ENCODE peak calls at places on chromosomes 7 and 10, in six cellular contexts. E, N, F, K, O and U are unnamed samples. For H3K4me1, the result is how much of the 10 kb centered on the place peaks cover.

GRCh38 chr7:8212638-8213037 is 49.3 kb downstream of the ICA1 start:
- DNase-seq in O (no peak), K (no peak), E (no peak), F (no peak), N (no peak), U (no peak)

GRCh38 chr10:59805043-59805442 is 51.8 kb upstream of the MRLN start:
- DNase-seq in O (peak), F (no peak), K (peak), N (peak), E (peak), U (no peak)

GRCh38 chr7:135536160-135536559 is 21.6 kb upstream of the NUP205 start:
- DNase-seq in E (peak), O (no peak), K (no peak), N (no peak), F (no peak), U (no peak)

GRCh38 chr7:121302214-121302745 is 26.5 kb upstream of the WNT16 start:
- DNase-seq in N (no peak), K (no peak), F (no peak), E (no peak), O (no peak), U (no peak)

GRCh38 chr7:27066148-27066547 is 29.7 kb downstream of the HOXA1 start:
- DNase-seq in E (no peak), K (no peak), O (no peak), N (no peak), F (no peak), U (no peak)

GRCh38 chr10:112792487-112793196 is 157.4 kb upstream of the TCF7L2 start:
- DNase-seq in K (peak), F (peak), O (no peak), N (peak), E (peak), U (no peak)

GRCh38 chr7:111098011-111098925 is 7.3 kb downstream of the LRRN3 start:
- DNase-seq in E (peak), K (no peak), N (peak), F (peak), O (peak), U (no peak)

GRCh38 chr7:115356139-115356746 is 434.3 kb downstream of the MDFIC start:
- DNase-seq in F (no peak), O (no peak), N (peak), E (peak), K (no peak), U (no peak)

GRCh38 chr7:156401617-156402016 is 239.0 kb upstream of the RNF32 start:
- DNase-seq in K (no peak), F (no peak), N (no peak), E (no peak), O (no peak), U (no peak)

GRCh38 chr10:103612462-103613365 is 119.2 kb downstream of the NEURL1 start:
- DNase-seq in K (no peak), O (no peak), E (peak), N (no peak), F (no peak), U (no peak)

GRCh38 chr10:121084029-121084674 is 233.0 kb downstream of the WDR11 start:
- DNase-seq in F (no peak), N (no peak), O (peak), E (no peak), K (no peak), U (no peak)

GRCh38 chr10:99993994-99994689 is 15.6 kb downstream of the DNMBP start:
- DNase-seq in F (peak), N (peak), K (peak), E (peak), O (no peak), U (peak)

GRCh38 chr10:8306685-8307364 is 252.3 kb downstream of the GATA3 start:
- DNase-seq in F (no peak), N (no peak), K (no peak), E (peak), O (no peak), U (no peak)

GRCh38 chr10:71888248-71888622 is 37.2 kb upstream of the PSAP start:
- DNase-seq in F (no peak), O (no peak), K (no peak), N (no peak), E (no peak), U (no peak)

GRCh38 chr10:59332581-59332980 is 29.8 kb downstream of the FAM13C start:
- DNase-seq in K (no peak), F (no peak), N (no peak), O (no peak), E (no peak), U (no peak)

DNA sequence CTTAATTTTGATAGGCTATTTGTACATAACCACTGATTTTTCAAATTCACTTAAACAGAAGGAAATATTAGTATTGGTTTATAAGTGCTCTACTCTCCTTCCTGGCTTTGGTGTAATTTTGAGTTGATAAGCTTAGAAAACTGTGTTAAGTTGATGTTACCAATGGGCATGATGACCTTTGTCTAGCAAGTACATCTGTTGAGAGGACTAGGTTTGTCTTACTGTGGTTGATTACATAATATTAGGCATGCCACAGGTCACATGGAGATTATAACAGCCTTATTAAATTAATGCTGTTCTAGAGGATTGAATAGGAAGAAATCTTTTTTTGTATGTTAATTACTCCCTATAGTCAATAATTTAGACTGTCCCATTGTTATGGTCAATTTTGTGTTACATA is 27.0 kb downstream of the CYP2C18 start:
- DNase-seq in E (no peak), O (no peak), F (no peak), N (no peak), K (no peak), U (no peak)
- H3K4me1 ChIP-seq in E (under half), O (under half), F (under half), N (under half), K (under half), U (under half)

GRCh38 chr7:106964455-106964854 is 80.0 kb upstream of the PRKAR2B start:
- DNase-seq in F (no peak), K (no peak), O (no peak), N (no peak), E (no peak), U (no peak)

GRCh38 chr7:106962751-106963150 is 81.8 kb upstream of the PRKAR2B start:
- DNase-seq in K (no peak), N (no peak), O (no peak), F (no peak), E (no peak), U (no peak)

GRCh38 chr7:106957766-106958165 is 86.7 kb upstream of the PRKAR2B start:
- DNase-seq in N (peak), K (no peak), O (no peak), E (no peak), F (no peak), U (no peak)

DNA sequence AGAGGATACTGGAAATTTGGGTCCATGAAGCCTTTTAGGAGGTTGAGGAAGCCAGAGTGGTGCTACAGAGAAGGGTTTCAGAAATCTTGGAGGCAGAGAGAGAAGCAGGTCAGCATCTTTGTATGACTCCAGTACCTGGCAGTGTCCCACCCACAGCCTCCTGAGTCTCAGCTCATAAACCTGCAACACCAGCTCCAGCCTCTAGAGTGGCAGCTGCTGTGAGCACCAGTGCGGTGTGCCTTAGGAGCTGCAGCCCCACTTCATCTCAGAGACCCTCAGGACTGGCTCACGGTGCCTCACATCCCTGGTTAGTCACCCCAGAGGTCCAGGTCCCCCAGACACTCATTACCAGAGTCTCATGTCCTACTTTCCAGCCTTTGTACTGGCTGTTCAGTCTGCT is 84.8 kb upstream of the PRKAR2B start:
- DNase-seq in O (peak), K (no peak), N (no peak), E (no peak), F (no peak), U (no peak)
- TF ChIP-seq CTCF in O (peak), K (no peak), N (no peak), E (peak), F (peak), U (no peak)

GRCh38 chr10:110525349-110526260 is 27.9 kb downstream of the DUSP5 start:
- DNase-seq in O (peak), F (no peak), K (no peak), E (peak), N (no peak), U (no peak)

GRCh38 chr10:110522365-110522988 is 24.8 kb downstream of the DUSP5 start:
- DNase-seq in E (peak), K (no peak), O (no peak), F (no peak), N (no peak), U (no peak)

GRCh38 chr10:110524864-110525242 is 27.1 kb downstream of the DUSP5 start:
- DNase-seq in F (no peak), N (no peak), E (no peak), O (peak), K (no peak), U (no peak)

GRCh38 chr10:110524179-110524863 is 26.6 kb downstream of the DUSP5 start:
- DNase-seq in F (no peak), N (no peak), E (no peak), O (peak), K (no peak), U (no peak)

GRCh38 chr10:110523736-110524135 is 26.0 kb downstream of the DUSP5 start:
- DNase-seq in K (no peak), N (no peak), O (peak), F (no peak), E (no peak), U (no peak)
- H3K4me1 ChIP-seq in K (under half), N (under half), O (under half), F (under half), E (under half), U (under half)

GRCh38 chr10:18582803-18583202 is 68.6 kb downstream of the NSUN6 start:
- DNase-seq in E (peak), F (no peak), K (no peak), N (no peak), O (no peak), U (no peak)

GRCh38 chr10:18577823-18578685 is 73.3 kb downstream of the NSUN6 start:
- DNase-seq in E (no peak), K (no peak), O (no peak), N (no peak), F (no peak), U (no peak)

GRCh38 chr10:18583575-18584270 is 67.7 kb downstream of the NSUN6 start:
- DNase-seq in O (peak), K (no peak), E (peak), N (no peak), F (no peak), U (no peak)
- TF ChIP-seq CTCF in O (peak), K (no peak), E (peak), N (no peak), F (no peak), U (peak)

GRCh38 chr10:62054408-62054807 is 152.9 kb downstream of the ARID5B start:
- DNase-seq in E (no peak), O (no peak), N (no peak), F (no peak), K (no peak), U (no peak)

GRCh38 chr10:62056219-62056618 is 154.7 kb downstream of the ARID5B start:
- DNase-seq in F (no peak), E (no peak), K (no peak), O (no peak), N (no peak), U (no peak)

GRCh38 chr10:62052276-62052675 is 150.8 kb downstream of the ARID5B start:
- DNase-seq in F (no peak), K (no peak), O (no peak), E (no peak), N (no peak), U (no peak)

GRCh38 chr10:62054825-62055224 is 153.3 kb downstream of the ARID5B start:
- DNase-seq in E (no peak), F (no peak), O (no peak), N (no peak), K (no peak), U (no peak)

DNA sequence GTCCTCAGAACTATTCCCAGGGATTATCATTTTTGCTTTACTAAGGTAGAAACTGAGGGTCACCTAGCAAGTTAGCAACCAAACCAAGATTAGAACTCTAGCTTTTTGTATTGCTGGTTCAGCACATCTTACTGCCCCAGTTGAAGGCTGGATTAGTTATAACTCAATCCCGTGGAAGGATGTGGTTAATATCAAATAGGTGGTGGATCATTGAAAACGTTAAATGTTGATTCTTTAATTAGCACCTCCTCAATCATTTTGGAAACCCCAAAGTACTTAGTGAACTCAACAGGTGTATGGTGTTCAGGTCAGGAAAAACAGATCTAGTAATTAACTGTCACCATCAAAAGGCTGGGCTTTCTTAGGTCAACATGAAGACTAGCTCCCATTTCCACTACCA is 152.4 kb downstream of the ARID5B start:
- DNase-seq in F (no peak), K (no peak), O (no peak), N (no peak), E (no peak), U (no peak)
- H3K4me1 ChIP-seq in F (half or more), K (under half), O (under half), N (under half), E (under half), U (half or more)

DNA sequence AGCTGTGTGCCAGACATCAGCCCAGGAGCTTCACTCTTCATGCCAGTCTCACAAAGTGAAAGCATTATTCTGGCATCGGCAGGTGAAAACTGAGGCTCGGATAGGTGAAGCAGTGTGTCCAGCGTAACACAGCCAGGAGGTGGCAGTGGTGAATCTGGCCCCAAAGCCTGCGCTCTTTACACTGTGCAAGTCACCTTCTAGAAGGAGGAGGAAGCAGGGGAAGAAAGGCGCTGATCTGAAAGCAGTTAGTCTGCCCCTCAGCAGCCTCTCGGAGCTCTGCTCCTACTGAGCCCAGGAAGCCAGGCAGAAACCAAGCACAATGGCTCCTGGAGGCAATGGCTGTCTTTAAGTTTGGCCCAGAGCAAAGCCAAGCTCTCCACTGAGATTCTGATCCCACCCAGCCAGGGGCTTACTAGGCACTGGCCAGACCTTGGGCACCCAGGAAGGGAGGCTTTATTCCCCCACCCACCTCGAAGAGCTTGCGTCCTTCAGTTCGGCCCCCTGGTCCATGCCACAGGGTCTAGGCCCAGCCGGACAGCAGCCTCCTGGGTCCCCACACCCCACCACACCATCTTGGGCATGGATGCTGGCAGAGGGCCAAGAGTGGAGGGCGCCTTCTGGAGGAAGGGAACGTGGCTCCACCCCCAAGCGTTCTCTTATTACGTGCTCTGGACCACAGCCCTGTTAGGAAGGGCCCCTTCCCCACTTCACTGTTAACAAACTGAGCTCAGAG is 104.5 kb downstream of the GRID1 start:
- DNase-seq in E (no peak), O (peak), N (peak), K (no peak), F (no peak), U (no peak)
- TF ChIP-seq CTCF in E (no peak), O (peak), N (no peak), K (no peak), F (peak), U (no peak)

DNA sequence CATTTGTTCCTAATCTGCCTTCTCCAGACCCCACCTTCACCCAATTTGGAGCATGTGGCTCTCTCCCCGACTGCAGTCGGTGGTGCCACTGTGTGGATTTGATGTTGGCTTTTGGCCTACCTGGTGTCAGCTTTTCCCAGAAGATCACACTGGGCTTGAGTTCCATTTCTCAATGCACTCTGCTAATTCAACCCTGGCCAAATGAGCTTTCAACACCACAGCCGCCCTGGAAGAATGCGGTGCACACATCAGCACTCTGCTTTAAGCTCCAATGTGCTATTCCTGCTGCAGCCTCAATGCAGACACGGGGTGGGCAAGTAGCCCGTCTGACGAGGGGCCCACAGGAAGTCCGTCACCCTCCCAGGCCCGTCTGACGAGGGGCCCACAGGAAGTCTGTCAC is 64.6 kb downstream of the ASB13 start:
- DNase-seq in F (no peak), O (no peak), N (no peak), K (no peak), E (peak), U (no peak)
- H3K4me1 ChIP-seq in F (under half), O (under half), N (under half), K (under half), E (under half), U (half or more)

GRCh38 chr7:142459557-142459963 is 201.7 kb upstream of the PRSS58 start:
- DNase-seq in F (no peak), K (no peak), E (peak), O (peak), N (peak), U (no peak)
- TF ChIP-seq CTCF in F (peak), K (peak), E (peak), O (peak), N (peak), U (peak)